ENCODE peak calls at places on chromosomes 5 and 9, in ten cellular contexts. F, R, I, N, S, T, Z, Q, C and D are unnamed samples.
A peak's percentile ranks its signal among the peaks of the same experiment; 100 is the strongest.

GRCh38 chr9:33719581-33720374 is 75.6 kb upstream of the PRSS3 start:
- DNase-seq in Q (no peak), R (no peak), Z (no peak), C (no peak), I (no peak), F (peak; percentile 15), T (no peak), N (no peak), S (no peak), D (no peak)

GRCh38 chr9:2857564-2858198 is 13.8 kb upstream of the PUM3 start:
- DNase-seq in S (peak; percentile 84), R (peak; percentile 61), I (peak; percentile 36), Q (peak; percentile 54), T (peak; percentile 49), Z (peak; percentile 77), C (peak; percentile 34), F (peak; percentile 50), N (peak; percentile 76), D (peak; percentile 85)

GRCh38 chr5:178554311-178554710 is 35.9 kb downstream of the COL23A1 start:
- DNase-seq in N (no peak), R (no peak), C (no peak), T (no peak), S (no peak), Q (no peak), I (no peak), Z (no peak), F (no peak), D (no peak)

GRCh38 chr9:101858026-101858425 is 119.6 kb upstream of the GRIN3A start:
- DNase-seq in F (no peak), T (no peak), Z (no peak), N (no peak), S (no peak), R (no peak), Q (no peak), I (no peak), C (no peak), D (no peak)

GRCh38 chr5:142569905-142570304 is 116.0 kb downstream of the FGF1 start:
- DNase-seq in C (no peak), T (no peak), F (no peak), N (no peak), R (no peak), I (no peak), S (no peak), Z (no peak), Q (no peak), D (no peak)

GRCh38 chr9:133144142-133144886 is 19.4 kb downstream of the GBGT1 start:
- DNase-seq in C (peak; percentile 91), R (no peak), F (peak; percentile 53), Q (no peak), I (peak; percentile 80), N (peak; percentile 55), T (peak; percentile 78), S (peak; percentile 68), Z (peak; percentile 74), D (peak; percentile 83)

GRCh38 chr9:130694205-130694604 is 625 bp downstream of the EXOSC2 start:
- DNase-seq in R (no peak), I (no peak), F (no peak), N (no peak), Z (no peak), S (no peak), C (no peak), T (no peak), Q (no peak), D (no peak)

GRCh38 chr9:113990570-113990907 is 87.6 kb downstream of the AMBP start:
- DNase-seq in Q (no peak), R (no peak), Z (no peak), T (no peak), I (no peak), F (no peak), S (no peak), N (no peak), C (no peak), D (no peak)

GRCh38 chr5:114101153-114101552 is 260.7 kb upstream of the KCNN2 start:
- DNase-seq in Q (peak; percentile 40), Z (peak; percentile 0), N (peak; percentile 80), F (peak; percentile 81), R (no peak), T (no peak), C (no peak), S (peak; percentile 73), I (peak; percentile 35), D (peak; percentile 3)

GRCh38 chr5:78540335-78541057 is 108.1 kb downstream of the LHFPL2 start:
- DNase-seq in F (no peak), S (no peak), N (no peak), T (peak; percentile 53), Q (no peak), R (no peak), C (no peak), Z (no peak), I (no peak), D (peak; percentile 75)

GRCh38 chr9:15570769-15571168 is 17.9 kb downstream of the CCDC171 start:
- DNase-seq in F (no peak), R (no peak), Z (peak; percentile 84), Q (no peak), C (no peak), S (no peak), N (no peak), T (no peak), I (no peak), D (no peak)

GRCh38 chr9:126953089-126953809 is 38.7 kb downstream of the RALGPS1 start:
- DNase-seq in I (no peak), F (peak; percentile 15), N (peak; percentile 62), R (no peak), Q (peak; percentile 32), C (no peak), T (no peak), Z (no peak), S (peak; percentile 63), D (no peak)

GRCh38 chr5:144191998-144192397 is 21.3 kb downstream of the KCTD16 start:
- DNase-seq in Q (peak; percentile 69), R (no peak), N (peak; percentile 82), S (peak; percentile 71), Z (no peak), C (no peak), I (peak; percentile 56), F (peak; percentile 68), T (no peak), D (peak; percentile 32)

GRCh38 chr5:110865400-110866094 is 126.7 kb downstream of the SLC25A46 start:
- DNase-seq in R (no peak), Z (no peak), S (peak; percentile 45), C (no peak), T (no peak), N (no peak), F (peak; percentile 13), Q (no peak), I (no peak), D (no peak)

GRCh38 chr5:96433066-96433447 is at the start of gene PCSK1:
- DNase-seq in Z (peak; percentile 93), R (no peak), F (no peak), I (no peak), Q (no peak), S (no peak), T (no peak), C (no peak), N (no peak), D (no peak)

GRCh38 chr5:464843-465590 is 22.0 kb downstream of the EXOC3 start:
- DNase-seq in F (no peak), I (no peak), Z (no peak), C (no peak), R (peak; percentile 48), N (no peak), S (no peak), T (no peak), Q (no peak), D (no peak)

GRCh38 chr9:111965566-111966019 is 69.0 kb downstream of the UGCG start:
- DNase-seq in Q (peak; percentile 91), C (no peak), Z (no peak), N (peak; percentile 88), T (no peak), S (peak; percentile 76), R (no peak), F (peak; percentile 97), I (peak; percentile 87), D (no peak)

GRCh38 chr5:34563951-34564705 is 92.0 kb upstream of the RAI14 start:
- DNase-seq in R (no peak), C (no peak), S (peak; percentile 80), N (peak; percentile 75), F (peak; percentile 30), T (no peak), Z (no peak), I (peak; percentile 85), Q (peak; percentile 86), D (no peak)

GRCh38 chr9:113375057-113376023 is 1.4 kb downstream of the HDHD3 start:
- DNase-seq in F (peak; percentile 9), R (no peak), T (no peak), Z (no peak), C (no peak), I (peak; percentile 46), S (no peak), N (no peak), Q (no peak), D (no peak)

GRCh38 chr5:176831026-176831423 is 20.7 kb downstream of the UNC5A start:
- DNase-seq in R (no peak), N (no peak), F (no peak), C (no peak), S (no peak), T (no peak), Q (no peak), Z (no peak), I (no peak), D (no peak)

GRCh38 chr9:36250079-36250478 is 8.2 kb downstream of the GNE start:
- DNase-seq in Z (no peak), I (peak; percentile 38), C (no peak), N (no peak), Q (no peak), F (no peak), R (no peak), S (no peak), T (no peak), D (no peak)

GRCh38 chr5:135740475-135740874 is 94.0 kb upstream of the SLC25A48 start:
- DNase-seq in N (no peak), I (no peak), C (no peak), S (no peak), Q (no peak), Z (no peak), T (no peak), R (no peak), F (no peak), D (no peak)